ENCODE peak calls at places on chromosomes 11 and 22, in five cellular contexts. P is hepatocyte; U is SJSA1; I is CD4-positive, alpha-beta T cell; X is activated CD4-positive, alpha-beta T cell treated with anti-CD3 and anti-CD28 coated beads for 24 hours. C is an unnamed sample.

GRCh38 chr11:1352696-1353382 is 36.9 kb upstream of the BRSK2 start:
- DNase-seq in P (no peak), U (no peak), I (no peak), X (no peak), C (no peak)

GRCh38 chr11:18775492-18776292 is 15.9 kb downstream of the PTPN5 start:
- DNase-seq in P (peak), U (peak), I (peak), X (peak), C (peak)

GRCh38 chr22:28116261-28116673 is 197.2 kb upstream of the PITPNB start:
- DNase-seq in P (peak), U (peak), I (no peak), X (no peak), C (peak)

GRCh38 chr11:93497575-93497974 is 45.6 kb downstream of the SMCO4 start:
- DNase-seq in P (no peak), U (no peak), I (no peak), X (no peak), C (no peak)

GRCh38 chr11:116832350-116833290 is 2.9 kb downstream of the APOC3 start:
- DNase-seq in P (no peak), U (no peak), I (no peak), X (no peak), C (no peak)

GRCh38 chr22:39287076-39287743 is 32.2 kb downstream of the RPL3 start:
- DNase-seq in P (no peak), U (no peak), I (no peak), X (no peak), C (no peak)

GRCh38 chr11:63007920-63008319 is 7.7 kb downstream of the SLC22A8 start:
- DNase-seq in P (peak), U (no peak), I (no peak), X (no peak), C (no peak)

GRCh38 chr11:69727266-69727665 is 23.4 kb upstream of the FGF19 start:
- DNase-seq in P (no peak), U (no peak), I (no peak), X (no peak), C (no peak)

GRCh38 chr22:35842954-35843353 is 125.3 kb downstream of the APOL5 start:
- DNase-seq in P (peak), U (peak), I (no peak), X (no peak), C (peak)

GRCh38 chr22:36221799-36222751 is 17.3 kb downstream of the APOL2 start:
- DNase-seq in P (peak), U (peak), I (peak), X (peak), C (no peak)

GRCh38 chr11:56923116-56923515 is 65.6 kb upstream of the OR5AK2 start:
- DNase-seq in P (no peak), U (no peak), I (no peak), X (no peak), C (no peak)

GRCh38 chr11:117912497-117912896 is 16.7 kb downstream of the TMPRSS13 start:
- DNase-seq in P (no peak), U (no peak), I (no peak), X (no peak), C (no peak)

GRCh38 chr11:121524233-121524631 is 71.5 kb upstream of the SORL1-AS1 start:
- DNase-seq in P (no peak), U (no peak), I (no peak), X (no peak), C (no peak)

GRCh38 chr11:57338152-57338551 is at the start of gene P2RX3:
- DNase-seq in P (no peak), U (no peak), I (no peak), X (no peak), C (no peak)

GRCh38 chr11:13135385-13136271 is 126.5 kb downstream of the RASSF10 start:
- DNase-seq in P (no peak), U (peak), I (no peak), X (no peak), C (peak)

GRCh38 chr11:17012712-17013547 is 1.3 kb downstream of the PLEKHA7 start:
- DNase-seq in P (peak), U (no peak), I (no peak), X (no peak), C (no peak)